ENCODE peak calls at places on chromosome X, in four cellular contexts. One of them, this sample, is unnamed.

GRCh38 chrX:53279296-53280237 is 1.8 kb downstream of the IQSEC2 start:
- DNase-seq in stimulated activated CD4-positive, alpha-beta T cell treated with anti-CD3 and anti-CD28 coated beads, TNF-alpha, amount 100 ng/mL, for 48 hours: no peak
- DNase-seq in activated naive CD4-positive, alpha-beta T cell treated with anti-CD3 and anti-CD28 coated beads for 36 hours: peak; percentile 38
- DNase-seq in left ventricle myocardium inferior: no peak
- DNase-seq in this sample: peak; percentile 41

GRCh38 chrX:65688403-65688881 is 21.0 kb downstream of the MSN start:
- DNase-seq in activated naive CD4-positive, alpha-beta T cell treated with anti-CD3 and anti-CD28 coated beads for 36 hours: no peak
- DNase-seq in left ventricle myocardium inferior: no peak
- DNase-seq in stimulated activated CD4-positive, alpha-beta T cell treated with anti-CD3 and anti-CD28 coated beads, TNF-alpha, amount 100 ng/mL, for 48 hours: no peak
- DNase-seq in this sample: no peak

GRCh38 chrX:46178763-46179162 is 366.5 kb downstream of the ZNF674 start:
- DNase-seq in activated naive CD4-positive, alpha-beta T cell treated with anti-CD3 and anti-CD28 coated beads for 36 hours: no peak
- DNase-seq in stimulated activated CD4-positive, alpha-beta T cell treated with anti-CD3 and anti-CD28 coated beads, TNF-alpha, amount 100 ng/mL, for 48 hours: no peak
- DNase-seq in left ventricle myocardium inferior: no peak
- DNase-seq in this sample: no peak

GRCh38 chrX:116873678-116874077 is 410.9 kb upstream of the CT83 start:
- DNase-seq in left ventricle myocardium inferior: no peak
- DNase-seq in activated naive CD4-positive, alpha-beta T cell treated with anti-CD3 and anti-CD28 coated beads for 36 hours: no peak
- DNase-seq in stimulated activated CD4-positive, alpha-beta T cell treated with anti-CD3 and anti-CD28 coated beads, TNF-alpha, amount 100 ng/mL, for 48 hours: no peak
- DNase-seq in this sample: no peak

GRCh38 chrX:68988865-68989264 is 160.0 kb downstream of the EFNB1 start:
- DNase-seq in stimulated activated CD4-positive, alpha-beta T cell treated with anti-CD3 and anti-CD28 coated beads, TNF-alpha, amount 100 ng/mL, for 48 hours: no peak
- DNase-seq in activated naive CD4-positive, alpha-beta T cell treated with anti-CD3 and anti-CD28 coated beads for 36 hours: no peak
- DNase-seq in left ventricle myocardium inferior: no peak
- DNase-seq in this sample: no peak

GRCh38 chrX:147736045-147736444 is 175.7 kb upstream of the FMR1 start:
- DNase-seq in stimulated activated CD4-positive, alpha-beta T cell treated with anti-CD3 and anti-CD28 coated beads, TNF-alpha, amount 100 ng/mL, for 48 hours: no peak
- DNase-seq in left ventricle myocardium inferior: no peak
- DNase-seq in activated naive CD4-positive, alpha-beta T cell treated with anti-CD3 and anti-CD28 coated beads for 36 hours: no peak
- DNase-seq in this sample: no peak

GRCh38 chrX:141936080-141936479 is 32.4 kb downstream of the MAGEC1 start:
- DNase-seq in stimulated activated CD4-positive, alpha-beta T cell treated with anti-CD3 and anti-CD28 coated beads, TNF-alpha, amount 100 ng/mL, for 48 hours: no peak
- DNase-seq in activated naive CD4-positive, alpha-beta T cell treated with anti-CD3 and anti-CD28 coated beads for 36 hours: no peak
- DNase-seq in left ventricle myocardium inferior: no peak
- DNase-seq in this sample: no peak

GRCh38 chrX:102858826-102859627 is 78.0 kb upstream of the RAB40AL start:
- DNase-seq in stimulated activated CD4-positive, alpha-beta T cell treated with anti-CD3 and anti-CD28 coated beads, TNF-alpha, amount 100 ng/mL, for 48 hours: no peak
- DNase-seq in left ventricle myocardium inferior: no peak
- DNase-seq in activated naive CD4-positive, alpha-beta T cell treated with anti-CD3 and anti-CD28 coated beads for 36 hours: no peak
- DNase-seq in this sample: peak; percentile 2

This sample was measured in activated CD8-positive, alpha-beta T cell treated with anti-CD3 and anti-CD28 coated beads for 36 hours.